ENCODE peak calls at places on chromosomes 2 and 18, in five cellular contexts. One of them, this sample, is unnamed.

GRCh38 chr2:217466799-217467198 is 536.0 kb downstream of the TNS1 start:
- DNase-seq in neuronal stem cell: no peak
- DNase-seq in trophoblast cell: no peak
- DNase-seq in H1: no peak
- DNase-seq in mesenchymal stem cell: no peak
- DNase-seq in this sample: no peak

GRCh38 chr2:74197983-74198460 is 393 bp upstream of the MTHFD2 start:
- DNase-seq in neuronal stem cell: no peak
- DNase-seq in trophoblast cell: no peak
- DNase-seq in H1: no peak
- DNase-seq in mesenchymal stem cell: no peak
- DNase-seq in this sample: no peak

GRCh38 chr2:133072837-133073694 is 403.1 kb upstream of the LYPD1 start:
- DNase-seq in neuronal stem cell: no peak
- DNase-seq in trophoblast cell: no peak
- DNase-seq in H1: no peak
- DNase-seq in mesenchymal stem cell: no peak
- DNase-seq in this sample: no peak

GRCh38 chr2:85851253-85851955 is 37.4 kb downstream of the ST3GAL5 start:
- DNase-seq in neuronal stem cell: no peak
- DNase-seq in trophoblast cell: no peak
- DNase-seq in H1: no peak
- DNase-seq in mesenchymal stem cell: no peak
- DNase-seq in this sample: no peak

GRCh38 chr2:3968736-3969135 is 265.4 kb downstream of the DCDC2C start:
- DNase-seq in neuronal stem cell: no peak
- DNase-seq in trophoblast cell: no peak
- DNase-seq in H1: no peak
- DNase-seq in mesenchymal stem cell: no peak
- DNase-seq in this sample: no peak

GRCh38 chr2:71500426-71501079 is 47.2 kb downstream of the DYSF start:
- DNase-seq in neuronal stem cell: no peak
- DNase-seq in trophoblast cell: no peak
- DNase-seq in H1: no peak
- DNase-seq in mesenchymal stem cell: no peak
- DNase-seq in this sample: no peak

GRCh38 chr2:200399046-200399445 is 92.6 kb downstream of the SPATS2L start:
- DNase-seq in neuronal stem cell: no peak
- DNase-seq in trophoblast cell: peak
- DNase-seq in H1: no peak
- DNase-seq in mesenchymal stem cell: peak
- DNase-seq in this sample: no peak

GRCh38 chr18:7158201-7158600 is 40.6 kb upstream of the LAMA1 start:
- DNase-seq in neuronal stem cell: no peak
- DNase-seq in trophoblast cell: peak
- DNase-seq in H1: no peak
- DNase-seq in mesenchymal stem cell: peak
- DNase-seq in this sample: no peak

GRCh38 chr2:188414412-188414811 is 122.7 kb downstream of the GULP1 start:
- DNase-seq in neuronal stem cell: no peak
- DNase-seq in trophoblast cell: no peak
- DNase-seq in H1: no peak
- DNase-seq in mesenchymal stem cell: no peak
- DNase-seq in this sample: no peak

GRCh38 chr2:238879621-238880377 is 31.9 kb downstream of the TWIST2 start:
- DNase-seq in neuronal stem cell: no peak
- DNase-seq in trophoblast cell: no peak
- DNase-seq in H1: no peak
- DNase-seq in mesenchymal stem cell: no peak
- DNase-seq in this sample: peak

GRCh38 chr2:178106053-178106452 is 6.2 kb upstream of the RBM45 start:
- DNase-seq in neuronal stem cell: no peak
- DNase-seq in trophoblast cell: no peak
- DNase-seq in H1: no peak
- DNase-seq in mesenchymal stem cell: no peak
- DNase-seq in this sample: no peak

GRCh38 chr2:169360984-169361705 is 1.2 kb downstream of the LRP2 start:
- DNase-seq in neuronal stem cell: peak
- DNase-seq in trophoblast cell: no peak
- DNase-seq in H1: no peak
- DNase-seq in mesenchymal stem cell: peak
- DNase-seq in this sample: peak

GRCh38 chr2:105317937-105318336 is 11.6 kb downstream of the TGFBRAP1 start:
- DNase-seq in neuronal stem cell: no peak
- DNase-seq in trophoblast cell: no peak
- DNase-seq in H1: no peak
- DNase-seq in mesenchymal stem cell: no peak
- DNase-seq in this sample: no peak

GRCh38 chr18:46894124-46894523 is 23.2 kb downstream of the PIAS2 start:
- DNase-seq in neuronal stem cell: no peak
- DNase-seq in trophoblast cell: no peak
- DNase-seq in H1: no peak
- DNase-seq in mesenchymal stem cell: no peak
- DNase-seq in this sample: no peak

GRCh38 chr2:227033471-227034148 is 130.4 kb downstream of the COL4A4 start:
- DNase-seq in neuronal stem cell: peak
- DNase-seq in trophoblast cell: peak
- DNase-seq in H1: peak
- DNase-seq in mesenchymal stem cell: peak
- DNase-seq in this sample: peak

GRCh38 chr2:43585708-43586107 is 10.1 kb downstream of the THADA start:
- DNase-seq in neuronal stem cell: no peak
- DNase-seq in trophoblast cell: no peak
- DNase-seq in H1: no peak
- DNase-seq in mesenchymal stem cell: no peak
- DNase-seq in this sample: no peak

GRCh38 chr18:46072959-46073358 is 899 bp upstream of the PSTPIP2 start:
- DNase-seq in neuronal stem cell: no peak
- DNase-seq in trophoblast cell: no peak
- DNase-seq in H1: no peak
- DNase-seq in mesenchymal stem cell: no peak
- DNase-seq in this sample: no peak

GRCh38 chr2:86649119-86649947 is 25.7 kb upstream of the RNF103 start:
- DNase-seq in neuronal stem cell: no peak
- DNase-seq in trophoblast cell: no peak
- DNase-seq in H1: no peak
- DNase-seq in mesenchymal stem cell: no peak
- DNase-seq in this sample: no peak

GRCh38 chr2:224331698-224332097 is 70.2 kb downstream of the FAM124B start:
- DNase-seq in neuronal stem cell: no peak
- DNase-seq in trophoblast cell: peak
- DNase-seq in H1: no peak
- DNase-seq in mesenchymal stem cell: no peak
- DNase-seq in this sample: no peak

GRCh38 chr2:158128168-158128973 is 26.7 kb downstream of the UPP2 start:
- DNase-seq in neuronal stem cell: no peak
- DNase-seq in trophoblast cell: no peak
- DNase-seq in H1: no peak
- DNase-seq in mesenchymal stem cell: no peak
- DNase-seq in this sample: no peak

GRCh38 chr2:158671381-158672245 is 123.5 kb upstream of the DAPL1 start:
- DNase-seq in neuronal stem cell: no peak
- DNase-seq in trophoblast cell: no peak
- DNase-seq in H1: no peak
- DNase-seq in mesenchymal stem cell: no peak
- DNase-seq in this sample: no peak

GRCh38 chr2:213098612-213099011 is 52.8 kb downstream of the IKZF2 start:
- DNase-seq in neuronal stem cell: no peak
- DNase-seq in trophoblast cell: peak
- DNase-seq in H1: no peak
- DNase-seq in mesenchymal stem cell: no peak
- DNase-seq in this sample: no peak

GRCh38 chr2:36354816-36355156 is 792 bp upstream of the CRIM1 start:
- DNase-seq in neuronal stem cell: no peak
- DNase-seq in trophoblast cell: no peak
- DNase-seq in H1: no peak
- DNase-seq in mesenchymal stem cell: no peak
- DNase-seq in this sample: no peak

GRCh38 chr2:218964041-218964771 is 4.7 kb downstream of the CDK5R2 start:
- DNase-seq in neuronal stem cell: no peak
- DNase-seq in trophoblast cell: no peak
- DNase-seq in H1: no peak
- DNase-seq in mesenchymal stem cell: peak
- DNase-seq in this sample: no peak

DNA sequence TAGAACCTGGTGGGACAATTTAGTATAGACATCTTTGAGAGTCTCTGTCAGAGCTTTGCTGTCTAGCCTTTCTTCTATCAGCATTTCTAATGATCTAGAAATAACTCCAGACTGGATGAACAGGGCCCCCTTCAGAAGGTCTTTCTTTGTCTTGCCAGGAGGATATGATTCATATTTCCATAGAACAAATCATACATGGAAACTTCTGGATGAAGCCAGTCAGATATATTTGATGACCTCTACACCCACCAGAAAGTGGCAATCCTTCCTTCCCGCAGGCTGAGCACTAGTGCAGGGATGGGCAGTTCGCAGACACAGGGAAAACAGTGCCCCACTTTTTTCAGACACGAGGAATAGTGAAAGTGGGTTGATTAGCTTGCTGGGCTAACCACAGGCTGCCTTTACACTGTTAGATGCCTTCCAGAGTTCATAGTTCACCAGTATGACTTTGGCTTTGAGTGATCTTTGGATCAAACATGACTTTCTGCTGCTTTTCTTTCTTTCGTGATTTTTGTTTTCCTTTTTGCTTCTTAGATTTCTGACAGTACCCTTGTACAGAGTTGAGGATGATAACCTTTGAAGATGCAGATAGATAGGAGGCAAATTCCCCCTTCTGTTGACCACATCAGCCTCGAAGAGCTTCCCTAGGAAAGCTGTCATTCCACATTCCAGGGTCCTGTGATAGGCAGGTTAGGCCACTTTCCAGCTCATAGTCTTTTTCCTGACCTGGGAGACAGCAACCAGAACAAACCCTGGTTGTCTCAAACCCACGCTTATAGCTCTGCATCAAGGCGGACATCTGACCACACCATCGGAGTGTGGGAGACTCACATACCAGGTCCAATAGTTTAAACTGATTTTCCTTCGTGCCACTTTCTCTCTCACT is 237.0 kb downstream of the ZNF407 start:
- DNase-seq in neuronal stem cell: no peak
- DNase-seq in trophoblast cell: peak
- DNase-seq in H1: no peak
- DNase-seq in mesenchymal stem cell: no peak
- DNase-seq in this sample: no peak
- H2BK12ac ChIP-seq in neuronal stem cell: no peak
- H2BK12ac ChIP-seq in trophoblast cell: peak
- H2BK12ac ChIP-seq in H1: no peak
- H2BK12ac ChIP-seq in mesenchymal stem cell: no peak
- H2BK12ac ChIP-seq in this sample: no peak

GRCh38 chr2:2940061-2940460 is 437.6 kb downstream of the EIPR1 start:
- DNase-seq in neuronal stem cell: no peak
- DNase-seq in trophoblast cell: no peak
- DNase-seq in H1: no peak
- DNase-seq in mesenchymal stem cell: no peak
- DNase-seq in this sample: no peak

GRCh38 chr2:2942906-2943305 is 434.7 kb downstream of the EIPR1 start:
- DNase-seq in neuronal stem cell: no peak
- DNase-seq in trophoblast cell: no peak
- DNase-seq in H1: no peak
- DNase-seq in mesenchymal stem cell: no peak
- DNase-seq in this sample: no peak

GRCh38 chr2:2939078-2939795 is 438.4 kb downstream of the EIPR1 start:
- DNase-seq in neuronal stem cell: no peak
- DNase-seq in trophoblast cell: no peak
- DNase-seq in H1: no peak
- DNase-seq in mesenchymal stem cell: no peak
- DNase-seq in this sample: no peak

GRCh38 chr2:2942225-2942624 is 435.4 kb downstream of the EIPR1 start:
- DNase-seq in neuronal stem cell: no peak
- DNase-seq in trophoblast cell: no peak
- DNase-seq in H1: no peak
- DNase-seq in mesenchymal stem cell: no peak
- DNase-seq in this sample: no peak

DNA sequence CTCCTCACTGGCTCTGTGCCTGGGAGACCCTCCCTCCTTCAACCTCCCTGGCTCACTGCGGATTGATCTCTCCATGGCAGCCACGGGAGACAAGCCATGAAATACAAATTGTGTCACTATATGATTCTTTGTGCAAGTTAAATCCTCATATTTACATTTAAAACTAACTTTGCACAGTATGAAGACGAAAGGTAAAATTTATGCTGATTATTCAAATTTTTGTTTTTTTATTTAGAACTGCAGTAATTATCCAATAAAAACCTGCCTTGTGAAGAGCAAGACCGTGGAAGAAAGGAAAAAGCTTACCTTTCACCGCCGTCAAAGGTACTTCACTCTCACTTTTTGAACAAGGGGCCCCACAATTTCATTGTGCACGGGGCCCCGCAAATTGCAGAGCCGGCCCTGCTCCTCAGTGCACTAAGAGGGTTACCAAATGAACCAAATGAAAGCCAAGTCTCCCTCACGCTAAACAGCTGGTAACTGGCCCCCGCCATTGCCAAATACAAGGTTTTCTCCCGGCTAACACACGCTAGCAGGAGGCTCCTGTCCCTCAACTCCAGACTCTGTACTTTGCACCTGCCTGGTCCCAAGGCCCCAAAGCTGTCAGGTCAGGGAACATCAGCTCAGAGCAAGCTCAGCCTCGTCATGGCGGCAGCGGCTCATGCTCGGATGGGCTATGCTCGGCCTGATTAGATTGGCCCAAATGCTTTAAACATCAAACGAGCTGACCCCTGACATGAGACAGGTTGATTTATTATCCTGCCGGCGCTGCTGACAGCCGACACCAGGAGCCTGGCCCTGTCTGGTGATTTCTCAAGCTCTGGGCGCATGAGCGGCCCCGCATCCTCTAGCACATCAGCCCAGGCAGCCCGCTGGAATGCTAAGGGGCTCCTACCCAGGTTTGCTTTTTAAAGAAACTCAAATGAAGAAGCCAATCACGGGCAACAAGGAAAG is 436.6 kb downstream of the EIPR1 start:
- DNase-seq in neuronal stem cell: no peak
- DNase-seq in trophoblast cell: no peak
- DNase-seq in H1: no peak
- DNase-seq in mesenchymal stem cell: no peak
- DNase-seq in this sample: no peak
- H2BK12ac ChIP-seq in neuronal stem cell: no peak
- H2BK12ac ChIP-seq in trophoblast cell: no peak
- H2BK12ac ChIP-seq in H1: no peak
- H2BK12ac ChIP-seq in mesenchymal stem cell: no peak
- H2BK12ac ChIP-seq in this sample: no peak

GRCh38 chr2:173221081-173221695 is 133.5 kb upstream of the CDCA7 start:
- DNase-seq in neuronal stem cell: no peak
- DNase-seq in trophoblast cell: no peak
- DNase-seq in H1: no peak
- DNase-seq in mesenchymal stem cell: no peak
- DNase-seq in this sample: no peak
- H2BK12ac ChIP-seq in neuronal stem cell: no peak
- H2BK12ac ChIP-seq in trophoblast cell: no peak
- H2BK12ac ChIP-seq in H1: no peak
- H2BK12ac ChIP-seq in mesenchymal stem cell: no peak
- H2BK12ac ChIP-seq in this sample: no peak

DNA sequence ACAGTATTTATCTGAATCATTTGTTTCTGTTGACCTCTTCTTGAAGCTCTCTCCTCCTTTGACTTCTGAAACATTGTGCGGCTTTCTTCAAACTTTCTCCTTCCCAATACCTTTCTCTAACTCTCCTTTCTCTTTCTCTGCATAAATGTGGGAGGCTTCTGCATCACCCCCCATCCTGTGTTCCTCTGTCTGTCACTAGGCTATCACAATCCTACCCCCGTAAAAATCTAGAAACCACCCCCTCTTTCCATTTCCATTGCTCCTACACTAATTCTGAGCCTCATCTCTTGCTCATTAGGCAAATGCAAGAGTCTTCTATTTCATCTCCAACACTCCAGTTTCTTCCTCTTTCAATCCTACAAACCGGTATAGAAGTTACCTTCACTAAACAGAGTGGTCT is 32.2 kb upstream of the ZNF385B start:
- DNase-seq in neuronal stem cell: no peak
- DNase-seq in trophoblast cell: no peak
- DNase-seq in H1: no peak
- DNase-seq in mesenchymal stem cell: no peak
- DNase-seq in this sample: no peak
- H2BK12ac ChIP-seq in neuronal stem cell: no peak
- H2BK12ac ChIP-seq in trophoblast cell: no peak
- H2BK12ac ChIP-seq in H1: no peak
- H2BK12ac ChIP-seq in mesenchymal stem cell: no peak
- H2BK12ac ChIP-seq in this sample: no peak

This sample was measured in H9.